ENCODE peak calls at places on chromosome 9, in four cellular contexts. One of them, this sample, is unnamed.

GRCh38 chr9:133694686-133695085 is 43.5 kb downstream of the SARDH start:
- DNase-seq in K562: no peak
- DNase-seq in HepG2: no peak
- DNase-seq in GM12878: no peak
- DNase-seq in this sample: no peak

GRCh38 chr9:35606138-35606504 is 1.1 kb downstream of the TESK1 start:
- DNase-seq in GM12878: no peak
- DNase-seq in HepG2: no peak
- DNase-seq in K562: no peak
- DNase-seq in this sample: peak

GRCh38 chr9:121721770-121722169 is 70.3 kb downstream of the DAB2IP start:
- DNase-seq in HepG2: no peak
- DNase-seq in GM12878: no peak
- DNase-seq in K562: no peak
- DNase-seq in this sample: no peak

GRCh38 chr9:94714494-94714893 is 12.0 kb upstream of the AOPEP start:
- DNase-seq in HepG2: no peak
- DNase-seq in GM12878: no peak
- DNase-seq in K562: no peak
- DNase-seq in this sample: no peak

GRCh38 chr9:109769250-109769649 is 10.7 kb upstream of the PALM2AKAP2 start:
- DNase-seq in HepG2: no peak
- DNase-seq in GM12878: no peak
- DNase-seq in K562: no peak
- DNase-seq in this sample: no peak

GRCh38 chr9:98516897-98517503 is 191.7 kb downstream of the GABBR2 start:
- DNase-seq in HepG2: no peak
- DNase-seq in GM12878: no peak
- DNase-seq in K562: no peak
- DNase-seq in this sample: no peak

GRCh38 chr9:130905902-130906726 is 9.5 kb upstream of the QRFP start:
- DNase-seq in GM12878: no peak
- DNase-seq in K562: peak
- DNase-seq in HepG2: peak
- DNase-seq in this sample: no peak

GRCh38 chr9:106784076-106784475 is 78.9 kb upstream of the ZNF462 start:
- DNase-seq in K562: no peak
- DNase-seq in GM12878: no peak
- DNase-seq in HepG2: no peak
- DNase-seq in this sample: no peak

GRCh38 chr9:20898885-20899554 is 132.4 kb downstream of the HACD4 start:
- DNase-seq in GM12878: no peak
- DNase-seq in K562: no peak
- DNase-seq in HepG2: no peak
- DNase-seq in this sample: no peak

GRCh38 chr9:14344846-14345585 is 31.1 kb upstream of the NFIB start:
- DNase-seq in HepG2: no peak
- DNase-seq in GM12878: no peak
- DNase-seq in K562: no peak
- DNase-seq in this sample: no peak

GRCh38 chr9:98774746-98775145 is 21.6 kb downstream of the ANKS6 start:
- DNase-seq in K562: peak
- DNase-seq in GM12878: no peak
- DNase-seq in HepG2: no peak
- DNase-seq in this sample: peak

GRCh38 chr9:81268048-81268447 is 421.3 kb downstream of the TLE1 start:
- DNase-seq in GM12878: no peak
- DNase-seq in HepG2: no peak
- DNase-seq in K562: no peak
- DNase-seq in this sample: no peak

GRCh38 chr9:109455861-109456260 is 42.2 kb downstream of the PTPN3 start:
- DNase-seq in HepG2: no peak
- DNase-seq in GM12878: no peak
- DNase-seq in K562: no peak
- DNase-seq in this sample: no peak

GRCh38 chr9:33162721-33163311 is 4.3 kb downstream of the B4GALT1 start:
- DNase-seq in K562: no peak
- DNase-seq in GM12878: no peak
- DNase-seq in HepG2: peak
- DNase-seq in this sample: peak

GRCh38 chr9:22244141-22245011 is 202.2 kb upstream of the DMRTA1 start:
- DNase-seq in GM12878: no peak
- DNase-seq in HepG2: peak
- DNase-seq in K562: no peak
- DNase-seq in this sample: peak

GRCh38 chr9:105144076-105144475 is 100.4 kb upstream of the SLC44A1 start:
- DNase-seq in K562: no peak
- DNase-seq in GM12878: no peak
- DNase-seq in HepG2: no peak
- DNase-seq in this sample: no peak

GRCh38 chr9:116855881-116856662 is 169.0 kb downstream of the TRIM32 start:
- DNase-seq in K562: no peak
- DNase-seq in GM12878: no peak
- DNase-seq in HepG2: no peak
- DNase-seq in this sample: no peak

GRCh38 chr9:128393971-128394370 is 22.8 kb downstream of the URM1 start:
- DNase-seq in GM12878: no peak
- DNase-seq in K562: no peak
- DNase-seq in HepG2: peak
- DNase-seq in this sample: no peak
- TF ChIP-seq REST in GM12878: no peak
- TF ChIP-seq REST in K562: no peak
- TF ChIP-seq REST in HepG2: peak
- TF ChIP-seq REST in this sample: no peak

DNA sequence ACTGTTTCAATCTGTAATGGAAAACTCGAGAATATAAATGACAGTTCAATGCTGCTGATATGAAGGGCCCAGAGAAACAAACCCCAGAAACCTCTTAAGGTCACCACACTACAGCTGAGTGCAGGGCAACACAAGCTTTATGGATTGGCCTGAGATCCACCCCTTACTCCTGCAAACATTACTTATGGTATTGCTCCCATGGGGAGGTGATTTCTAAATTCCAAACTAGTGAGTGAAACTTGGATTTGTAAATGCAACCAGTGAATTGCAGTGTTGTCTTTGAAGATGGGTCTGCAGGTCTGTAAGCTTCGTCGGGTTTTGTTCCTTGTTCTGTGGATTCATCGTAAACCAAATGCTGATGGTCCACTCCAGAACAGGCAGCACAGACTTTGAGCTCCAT is 85.4 kb downstream of the NTRK2 start:
- DNase-seq in GM12878: no peak
- DNase-seq in HepG2: no peak
- DNase-seq in K562: no peak
- DNase-seq in this sample: no peak
- TF ChIP-seq CHD4 in GM12878: no peak
- TF ChIP-seq CHD4 in HepG2: no peak
- TF ChIP-seq CHD4 in K562: no peak
- TF ChIP-seq CHD4 in this sample: no peak

GRCh38 chr9:92724528-92725265 is 39.9 kb downstream of the BICD2 start:
- DNase-seq in HepG2: no peak
- DNase-seq in GM12878: no peak
- DNase-seq in K562: no peak
- DNase-seq in this sample: no peak
- TF ChIP-seq USF2 in HepG2: no peak
- TF ChIP-seq USF2 in GM12878: no peak
- TF ChIP-seq USF2 in K562: no peak
- TF ChIP-seq USF2 in this sample: no peak

DNA sequence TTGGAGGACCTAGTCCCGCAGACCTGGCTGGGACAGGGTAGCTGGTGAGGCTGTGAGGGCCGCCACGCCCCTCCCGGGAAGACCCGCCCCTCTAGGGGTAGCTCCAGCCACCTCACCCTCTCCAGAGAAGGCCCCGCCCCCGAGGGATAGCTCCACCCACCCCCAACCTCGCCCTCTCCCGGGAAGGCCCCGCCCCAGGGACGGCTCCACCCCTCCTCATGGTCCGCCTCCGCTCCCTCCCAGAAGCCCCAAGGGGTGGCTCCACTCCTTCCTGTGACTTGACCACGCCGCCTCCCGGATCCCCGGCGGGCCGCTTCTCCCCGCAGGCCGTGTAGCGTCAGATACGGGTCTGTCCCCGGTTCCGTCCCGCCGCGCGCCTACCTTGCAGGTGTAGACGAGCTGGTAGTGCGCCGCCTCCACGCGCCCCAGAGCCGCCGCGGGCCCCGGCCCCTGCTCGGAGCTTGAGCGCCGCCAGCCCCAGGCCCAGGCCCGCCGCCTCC is 388 bp downstream of the DNLZ start:
- DNase-seq in GM12878: peak
- DNase-seq in K562: peak
- DNase-seq in HepG2: peak
- DNase-seq in this sample: peak
- TF ChIP-seq REST in GM12878: no peak
- TF ChIP-seq REST in K562: no peak
- TF ChIP-seq REST in HepG2: no peak
- TF ChIP-seq REST in this sample: no peak

GRCh38 chr9:95939472-95939871 is 64.0 kb downstream of the ERCC6L2 start:
- DNase-seq in GM12878: no peak
- DNase-seq in HepG2: no peak
- DNase-seq in K562: no peak
- DNase-seq in this sample: no peak
- TF ChIP-seq CHD4 in GM12878: no peak
- TF ChIP-seq CHD4 in HepG2: no peak
- TF ChIP-seq CHD4 in K562: no peak
- TF ChIP-seq CHD4 in this sample: no peak

GRCh38 chr9:28942941-28943340 is 1369.7 kb upstream of the C9orf72 start:
- DNase-seq in K562: no peak
- DNase-seq in HepG2: no peak
- DNase-seq in GM12878: no peak
- DNase-seq in this sample: no peak

GRCh38 chr9:28941856-28942255 is 1368.6 kb upstream of the C9orf72 start:
- DNase-seq in HepG2: no peak
- DNase-seq in GM12878: no peak
- DNase-seq in K562: no peak
- DNase-seq in this sample: no peak

GRCh38 chr9:28934111-28934510 is 1360.8 kb upstream of the C9orf72 start:
- DNase-seq in GM12878: no peak
- DNase-seq in HepG2: no peak
- DNase-seq in K562: no peak
- DNase-seq in this sample: no peak

DNA sequence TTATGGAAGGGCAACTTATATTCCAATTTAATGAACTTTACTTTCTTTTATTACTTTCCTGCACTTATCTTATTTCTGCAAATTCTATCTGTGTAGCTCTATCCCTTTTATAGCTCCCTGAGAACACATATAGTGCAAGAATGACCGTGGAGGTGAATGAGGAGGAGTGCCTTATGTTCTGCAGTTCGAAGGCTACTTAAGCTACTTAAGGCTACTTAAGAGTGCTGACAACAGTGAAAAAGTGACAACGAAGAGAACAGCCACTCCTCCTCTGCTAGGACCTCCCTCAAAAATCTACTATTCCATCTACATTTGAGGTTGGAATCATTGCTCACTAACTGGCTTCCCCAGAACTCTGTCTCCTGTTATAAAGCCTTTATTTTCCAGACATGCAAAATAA is 1365.7 kb upstream of the C9orf72 start:
- DNase-seq in GM12878: no peak
- DNase-seq in K562: no peak
- DNase-seq in HepG2: no peak
- DNase-seq in this sample: no peak
- TF ChIP-seq USF2 in GM12878: no peak
- TF ChIP-seq USF2 in K562: no peak
- TF ChIP-seq USF2 in HepG2: no peak
- TF ChIP-seq USF2 in this sample: no peak

GRCh38 chr9:87402537-87402936 is 95.1 kb upstream of the DAPK1 start:
- DNase-seq in HepG2: no peak
- DNase-seq in GM12878: no peak
- DNase-seq in K562: no peak
- DNase-seq in this sample: no peak

GRCh38 chr9:87405677-87406544 is 91.8 kb upstream of the DAPK1 start:
- DNase-seq in K562: no peak
- DNase-seq in HepG2: no peak
- DNase-seq in GM12878: no peak
- DNase-seq in this sample: no peak

GRCh38 chr9:87401681-87402080 is 96.0 kb upstream of the DAPK1 start:
- DNase-seq in HepG2: no peak
- DNase-seq in GM12878: no peak
- DNase-seq in K562: no peak
- DNase-seq in this sample: no peak

DNA sequence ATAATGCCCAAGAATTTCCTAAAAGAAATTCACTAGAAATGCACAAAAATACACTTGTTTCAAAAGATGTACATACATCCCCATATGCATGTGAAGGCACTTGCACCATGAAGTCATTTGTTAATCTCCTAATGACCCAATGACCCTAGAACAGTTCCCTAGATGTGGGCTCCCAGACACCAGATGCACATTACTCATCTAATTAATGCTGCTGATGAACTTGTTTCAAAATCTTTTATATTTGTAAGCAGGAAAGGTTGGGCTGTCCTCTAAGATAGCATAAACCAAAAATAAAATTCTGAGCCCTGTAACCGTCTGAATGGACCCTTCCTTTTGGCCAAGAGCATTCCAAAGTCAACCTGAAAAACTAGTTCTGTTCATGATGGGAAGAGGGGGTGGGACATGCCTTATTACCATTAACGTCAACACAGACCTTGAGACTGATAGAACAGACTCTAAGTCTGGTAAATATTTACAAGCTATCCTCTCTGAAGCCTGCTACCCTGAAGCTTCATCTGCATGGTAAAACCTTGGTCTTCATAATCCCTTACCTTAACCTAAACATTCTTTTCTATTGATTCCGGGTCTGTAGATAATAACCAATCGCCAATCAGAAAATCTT is 91.0 kb upstream of the DAPK1 start:
- DNase-seq in HepG2: no peak
- DNase-seq in GM12878: no peak
- DNase-seq in K562: no peak
- DNase-seq in this sample: peak
- TF ChIP-seq REST in HepG2: no peak
- TF ChIP-seq REST in GM12878: no peak
- TF ChIP-seq REST in K562: no peak
- TF ChIP-seq REST in this sample: no peak

DNA sequence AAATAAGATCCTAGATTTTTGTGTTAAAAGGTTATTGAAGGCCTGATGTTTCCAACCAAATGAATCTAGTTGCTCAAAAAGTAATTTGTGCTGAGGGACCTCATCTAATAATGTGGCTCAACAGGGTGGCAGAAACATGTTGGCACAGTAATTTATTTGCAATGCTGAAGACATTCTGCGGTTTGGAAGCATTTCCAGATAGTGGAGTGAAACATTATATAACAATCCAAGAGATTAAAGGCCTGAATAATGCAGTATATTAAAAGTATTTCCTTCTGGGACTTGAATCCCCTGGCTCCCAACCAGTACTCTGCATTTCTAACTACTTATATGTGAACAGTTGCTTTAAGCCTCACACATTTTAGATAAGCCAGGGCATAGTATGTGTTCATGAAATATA is 25.9 kb upstream of the ALDH1A1 start:
- DNase-seq in GM12878: no peak
- DNase-seq in K562: no peak
- DNase-seq in HepG2: no peak
- DNase-seq in this sample: peak
- TF ChIP-seq CHD4 in GM12878: no peak
- TF ChIP-seq CHD4 in K562: no peak
- TF ChIP-seq CHD4 in HepG2: no peak
- TF ChIP-seq CHD4 in this sample: no peak

GRCh38 chr9:78881295-78881694 is 584.4 kb downstream of the PSAT1 start:
- DNase-seq in K562: no peak
- DNase-seq in HepG2: no peak
- DNase-seq in GM12878: no peak
- DNase-seq in this sample: no peak
- TF ChIP-seq USF2 in K562: no peak
- TF ChIP-seq USF2 in HepG2: no peak
- TF ChIP-seq USF2 in GM12878: no peak
- TF ChIP-seq USF2 in this sample: no peak

GRCh38 chr9:111076519-111076918 is 38.2 kb upstream of the LPAR1 start:
- DNase-seq in HepG2: no peak
- DNase-seq in K562: no peak
- DNase-seq in GM12878: no peak
- DNase-seq in this sample: no peak
- TF ChIP-seq REST in HepG2: no peak
- TF ChIP-seq REST in K562: no peak
- TF ChIP-seq REST in GM12878: no peak
- TF ChIP-seq REST in this sample: no peak